ENCODE peak calls at places on chromosomes 16 and 17, in eight cellular contexts. G, H, C, X, Z, N, O and U are unnamed samples.

GRCh38 chr16:81778861-81779539 is at the start of gene PLCG2:
- DNase-seq in Z (peak), N (peak), X (no peak), O (peak), C (peak), H (no peak), G (peak), U (peak)

GRCh38 chr17:79465011-79466006 is 145.5 kb downstream of the RBFOX3 start:
- DNase-seq in Z (no peak), H (no peak), X (no peak), C (no peak), G (no peak), N (no peak), O (no peak), U (no peak)

GRCh38 chr16:28982949-28983348 is 1.9 kb upstream of the LAT start:
- DNase-seq in G (no peak), C (no peak), O (no peak), Z (no peak), N (no peak), X (no peak), H (no peak), U (no peak)

GRCh38 chr16:84459517-84459894 is 45.0 kb downstream of the MEAK7 start:
- DNase-seq in O (no peak), Z (no peak), H (no peak), X (no peak), N (no peak), C (no peak), G (no peak), U (peak)

GRCh38 chr17:28057731-28058246 is 15.3 kb downstream of the NLK start:
- DNase-seq in O (no peak), N (no peak), C (no peak), G (no peak), X (peak), H (no peak), Z (no peak), U (no peak)

GRCh38 chr17:29146369-29146972 is 33.7 kb downstream of the MYO18A start:
- DNase-seq in X (no peak), H (no peak), G (no peak), C (no peak), O (no peak), Z (no peak), N (no peak), U (no peak)

GRCh38 chr16:53084141-53084541 is 29.4 kb downstream of the CHD9 start:
- DNase-seq in Z (no peak), X (no peak), H (no peak), G (no peak), O (no peak), C (no peak), N (no peak), U (no peak)

GRCh38 chr16:85331685-85332084 is 219.4 kb upstream of the CIBAR2 start:
- DNase-seq in X (no peak), O (no peak), N (no peak), C (peak), Z (no peak), G (no peak), H (no peak), U (no peak)

GRCh38 chr16:4345439-4346204 is 5.5 kb downstream of the PAM16 start:
- DNase-seq in Z (no peak), O (no peak), X (no peak), C (no peak), H (no peak), G (no peak), N (no peak), U (no peak)

GRCh38 chr17:45931677-45932076 is 37.3 kb downstream of the MAPT start:
- DNase-seq in Z (no peak), X (no peak), G (no peak), H (no peak), O (no peak), C (no peak), N (no peak), U (no peak)

GRCh38 chr16:59259074-59259963 is 525.2 kb upstream of the GOT2 start:
- DNase-seq in C (no peak), Z (no peak), H (peak), O (no peak), X (peak), G (no peak), N (no peak), U (no peak)

GRCh38 chr16:88798772-88799455 is 4.7 kb upstream of the CDT1 start:
- DNase-seq in X (no peak), H (no peak), C (no peak), N (no peak), Z (no peak), O (no peak), G (no peak), U (no peak)

GRCh38 chr17:35243459-35244204 is 760 bp downstream of the SLFN5 start:
- DNase-seq in G (peak), X (peak), C (peak), Z (peak), N (peak), H (peak), O (peak), U (no peak)

GRCh38 chr17:73419051-73419450 is 107.2 kb upstream of the CDC42EP4 start:
- DNase-seq in N (no peak), X (no peak), H (no peak), G (no peak), O (no peak), C (no peak), Z (no peak), U (no peak)

GRCh38 chr16:50394215-50394802 is 25.5 kb upstream of the BRD7 start:
- DNase-seq in X (no peak), H (no peak), O (no peak), C (no peak), G (no peak), Z (no peak), N (no peak), U (peak)

GRCh38 chr17:5055543-5055942 is 20.3 kb upstream of the SLC52A1 start:
- DNase-seq in G (no peak), C (no peak), X (no peak), N (no peak), Z (no peak), H (no peak), O (no peak), U (no peak)

GRCh38 chr16:27323781-27324561 is 10.2 kb downstream of the IL4R start:
- DNase-seq in N (no peak), Z (no peak), C (no peak), O (no peak), G (no peak), X (no peak), H (no peak), U (no peak)

GRCh38 chr17:55652114-55652513 is 70.5 kb downstream of the TMEM100 start:
- DNase-seq in C (no peak), Z (no peak), H (no peak), G (no peak), N (no peak), O (no peak), X (no peak), U (no peak)

GRCh38 chr16:24689128-24689527 is 40.3 kb upstream of the TNRC6A start:
- DNase-seq in X (peak), H (peak), O (no peak), N (no peak), G (no peak), Z (peak), C (no peak), U (no peak)

GRCh38 chr17:83046759-83047478 is 32.5 kb upstream of the METRNL start:
- DNase-seq in C (no peak), O (no peak), Z (no peak), X (no peak), N (no peak), G (no peak), H (no peak), U (no peak)

GRCh38 chr16:81910366-81910885 is 100.8 kb downstream of the SDR42E1 start:
- DNase-seq in C (no peak), O (no peak), H (no peak), N (no peak), G (no peak), Z (no peak), X (no peak), U (no peak)

GRCh38 chr17:53822764-53823163 is at the start of gene KIF2B:
- DNase-seq in Z (no peak), O (no peak), G (no peak), N (no peak), H (no peak), X (no peak), C (no peak), U (no peak)

GRCh38 chr17:76528156-76528527 is 9.4 kb downstream of the CYGB start:
- DNase-seq in G (no peak), H (no peak), Z (no peak), N (no peak), O (peak), X (no peak), C (no peak), U (no peak)

GRCh38 chr17:57286372-57287105 is 30.2 kb downstream of the MSI2 start:
- DNase-seq in H (peak), G (no peak), O (no peak), C (no peak), X (no peak), Z (no peak), N (no peak), U (no peak)

GRCh38 chr16:1661826-1662225 is 16.3 kb upstream of the JPT2 start:
- DNase-seq in O (no peak), C (no peak), X (no peak), H (no peak), G (no peak), N (no peak), Z (no peak), U (no peak)

GRCh38 chr17:12979255-12979654 is 38.6 kb downstream of the ELAC2 start:
- DNase-seq in G (no peak), C (no peak), X (no peak), N (no peak), H (no peak), Z (no peak), O (no peak), U (no peak)

GRCh38 chr17:57477483-57478357 is 221.4 kb downstream of the MSI2 start:
- DNase-seq in N (no peak), G (no peak), X (no peak), H (no peak), C (no peak), O (no peak), Z (no peak), U (no peak)

GRCh38 chr17:42832934-42833770 is at the start of gene PSME3:
- DNase-seq in G (peak), N (peak), C (peak), Z (peak), H (peak), O (peak), X (peak), U (peak)

GRCh38 chr16:30775381-30776099 is 11.5 kb downstream of the ZNF629 start:
- DNase-seq in H (peak), Z (peak), O (peak), X (peak), G (peak), C (peak), N (peak), U (peak)

GRCh38 chr16:86877108-86877507 is 298.8 kb downstream of the FOXL1 start:
- DNase-seq in O (no peak), Z (no peak), H (no peak), C (no peak), N (no peak), X (no peak), G (no peak), U (no peak)

GRCh38 chr17:28702752-28703150 is 8.9 kb downstream of the PROCA1 start:
- DNase-seq in N (no peak), Z (no peak), H (no peak), C (no peak), O (no peak), X (no peak), G (no peak), U (no peak)

GRCh38 chr16:84751947-84752346 is 52.1 kb downstream of the USP10 start:
- DNase-seq in N (no peak), Z (no peak), C (no peak), G (no peak), O (no peak), X (no peak), H (peak), U (no peak)

GRCh38 chr17:32161506-32162365 is 19.4 kb downstream of the RHOT1 start:
- DNase-seq in C (peak), N (no peak), G (no peak), Z (peak), O (no peak), H (peak), X (peak), U (no peak)

GRCh38 chr16:57186630-57187507 is 740 bp downstream of the RSPRY1 start:
- DNase-seq in H (peak), O (peak), X (peak), N (no peak), C (peak), Z (peak), G (no peak), U (no peak)

GRCh38 chr17:42459256-42459982 is 741 bp downstream of the ATP6V0A1 start:
- DNase-seq in N (peak), H (peak), G (peak), O (peak), Z (peak), X (peak), C (peak), U (no peak)

GRCh38 chr17:40069751-40070643 is 7.2 kb downstream of the THRA start:
- DNase-seq in C (peak), O (peak), G (peak), X (peak), N (no peak), H (peak), Z (peak), U (no peak)
- TF ChIP-seq CTCF in C (peak), O (no peak), G (no peak), X (peak), N (peak), H (peak), Z (peak), U (peak)

GRCh38 chr17:80953471-80954315 is 37.9 kb upstream of the CHMP6 start:
- DNase-seq in C (no peak), G (no peak), N (no peak), O (no peak), X (no peak), H (no peak), Z (no peak), U (no peak)

GRCh38 chr17:80950466-80951120 is 41.0 kb upstream of the CHMP6 start:
- DNase-seq in X (no peak), G (no peak), O (no peak), N (no peak), Z (no peak), H (no peak), C (no peak), U (no peak)

GRCh38 chr17:80951121-80952090 is 40.2 kb upstream of the CHMP6 start:
- DNase-seq in O (no peak), N (no peak), H (no peak), C (no peak), G (no peak), X (no peak), Z (no peak), U (no peak)

GRCh38 chr17:80949451-80950421 is 41.9 kb upstream of the CHMP6 start:
- DNase-seq in C (peak), O (peak), H (no peak), Z (no peak), X (no peak), G (no peak), N (no peak), U (no peak)

DNA sequence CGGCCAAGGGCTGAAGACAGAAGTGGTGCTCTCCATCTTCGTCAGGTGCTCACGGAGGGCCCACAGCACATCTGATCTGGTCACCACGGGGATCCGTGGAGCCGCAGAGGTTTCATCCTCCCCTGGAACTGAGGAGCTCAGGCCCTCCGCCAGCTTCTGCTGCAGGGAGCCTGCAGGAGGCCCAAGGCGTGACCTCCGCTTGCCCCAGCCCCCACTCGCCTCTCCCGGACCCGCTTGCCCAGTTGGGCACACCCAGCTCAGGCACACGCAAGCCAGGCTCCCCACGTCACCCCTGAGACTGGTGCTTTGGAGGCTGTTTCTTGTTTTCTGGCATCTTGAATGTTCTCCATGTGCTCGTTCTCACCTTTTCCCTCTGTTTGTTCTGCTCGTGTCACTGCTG is 39.4 kb upstream of the CHMP6 start:
- DNase-seq in C (no peak), Z (no peak), G (no peak), X (no peak), N (no peak), H (no peak), O (no peak), U (no peak)
- TF ChIP-seq CTCF in C (no peak), Z (no peak), G (no peak), X (no peak), N (no peak), H (no peak), O (no peak), U (no peak)

GRCh38 chr16:69567031-69567680 is 1.4 kb downstream of the NFAT5 start:
- DNase-seq in O (peak), H (peak), X (peak), G (no peak), Z (no peak), N (no peak), C (no peak), U (no peak)
- TF ChIP-seq CTCF in O (no peak), H (peak), X (peak), G (no peak), Z (peak), N (no peak), C (no peak), U (peak)

DNA sequence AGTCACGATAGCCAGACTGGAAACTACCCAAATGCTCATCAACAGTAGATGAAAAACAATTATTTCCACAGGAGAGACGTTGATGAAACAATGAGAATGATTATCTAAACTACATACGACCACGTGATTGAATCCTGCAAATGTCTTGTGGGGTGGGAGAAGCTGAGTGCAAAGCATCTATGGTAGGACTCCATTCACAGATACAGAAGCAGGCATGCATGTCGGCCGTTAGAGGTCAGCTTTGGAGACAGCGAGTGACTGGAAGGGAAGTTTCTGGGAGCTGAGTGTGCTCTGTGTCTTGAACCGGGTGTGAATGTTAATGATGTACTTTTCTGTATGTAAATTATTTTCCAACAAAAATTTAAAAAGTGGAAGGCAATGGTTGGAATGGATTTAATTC is 71.5 kb upstream of the DNAJA2 start:
- DNase-seq in C (no peak), G (no peak), X (peak), H (no peak), N (no peak), O (no peak), Z (peak), U (no peak)
- TF ChIP-seq CTCF in C (no peak), G (no peak), X (no peak), H (no peak), N (no peak), O (no peak), Z (peak), U (no peak)

GRCh38 chr16:19521471-19522368 is at the start of gene GDE1:
- DNase-seq in H (peak), O (peak), X (peak), G (peak), Z (peak), N (peak), C (peak), U (peak)
- TF ChIP-seq CTCF in H (peak), O (peak), X (peak), G (no peak), Z (peak), N (peak), C (no peak), U (peak)